ENCODE peak calls at places on chromosomes 2 and 18, in four cellular contexts. One of them, this sample, is unnamed.

GRCh38 chr2:113240150-113240914 is 38.4 kb downstream of the PAX8 start:
- DNase-seq in body of pancreas: peak; percentile 85
- DNase-seq in MCF 10A: peak; percentile 83
- DNase-seq in activated T-cell treated with anti-CD3 and anti-CD28 coated beads, Interleukin-2, amount 50 U/mL, for 72 hours: no peak
- DNase-seq in this sample: peak; percentile 92

GRCh38 chr2:217794133-217794986 is 208.4 kb downstream of the TNS1 start:
- DNase-seq in body of pancreas: peak; percentile 15
- DNase-seq in activated T-cell treated with anti-CD3 and anti-CD28 coated beads, Interleukin-2, amount 50 U/mL, for 72 hours: no peak
- DNase-seq in MCF 10A: no peak
- DNase-seq in this sample: peak; percentile 22

GRCh38 chr2:46471-47345 is at the start of gene FAM110C:
- DNase-seq in body of pancreas: peak; percentile 92
- DNase-seq in activated T-cell treated with anti-CD3 and anti-CD28 coated beads, Interleukin-2, amount 50 U/mL, for 72 hours: peak; percentile 60
- DNase-seq in MCF 10A: peak; percentile 78
- DNase-seq in this sample: peak; percentile 88

GRCh38 chr2:239815638-239816035 is 209.5 kb downstream of the NDUFA10 start:
- DNase-seq in MCF 10A: no peak
- DNase-seq in body of pancreas: no peak
- DNase-seq in activated T-cell treated with anti-CD3 and anti-CD28 coated beads, Interleukin-2, amount 50 U/mL, for 72 hours: no peak
- DNase-seq in this sample: no peak

GRCh38 chr18:58965930-58966662 is 101.4 kb downstream of the ZNF532 start:
- DNase-seq in activated T-cell treated with anti-CD3 and anti-CD28 coated beads, Interleukin-2, amount 50 U/mL, for 72 hours: no peak
- DNase-seq in MCF 10A: no peak
- DNase-seq in body of pancreas: no peak
- DNase-seq in this sample: no peak

GRCh38 chr2:200592414-200593075 is 6.7 kb downstream of the AOX1 start:
- DNase-seq in body of pancreas: peak; percentile 41
- DNase-seq in activated T-cell treated with anti-CD3 and anti-CD28 coated beads, Interleukin-2, amount 50 U/mL, for 72 hours: no peak
- DNase-seq in MCF 10A: no peak
- DNase-seq in this sample: no peak

GRCh38 chr2:42008241-42008911 is 39.4 kb upstream of the PKDCC start:
- DNase-seq in activated T-cell treated with anti-CD3 and anti-CD28 coated beads, Interleukin-2, amount 50 U/mL, for 72 hours: no peak
- DNase-seq in MCF 10A: peak; percentile 27
- DNase-seq in body of pancreas: no peak
- DNase-seq in this sample: no peak

GRCh38 chr2:160876765-160877164 is 283.5 kb upstream of the TANK start:
- DNase-seq in MCF 10A: no peak
- DNase-seq in body of pancreas: no peak
- DNase-seq in activated T-cell treated with anti-CD3 and anti-CD28 coated beads, Interleukin-2, amount 50 U/mL, for 72 hours: no peak
- DNase-seq in this sample: no peak

GRCh38 chr2:176507736-176508135 is 238.5 kb downstream of the MTX2 start:
- DNase-seq in MCF 10A: no peak
- DNase-seq in activated T-cell treated with anti-CD3 and anti-CD28 coated beads, Interleukin-2, amount 50 U/mL, for 72 hours: no peak
- DNase-seq in body of pancreas: no peak
- DNase-seq in this sample: no peak

GRCh38 chr2:126048719-126049118 is 607.2 kb upstream of the GYPC start:
- DNase-seq in MCF 10A: no peak
- DNase-seq in body of pancreas: no peak
- DNase-seq in activated T-cell treated with anti-CD3 and anti-CD28 coated beads, Interleukin-2, amount 50 U/mL, for 72 hours: no peak
- DNase-seq in this sample: no peak

GRCh38 chr18:11392292-11392691 is 217.1 kb upstream of the SLC35G4 start:
- DNase-seq in body of pancreas: no peak
- DNase-seq in activated T-cell treated with anti-CD3 and anti-CD28 coated beads, Interleukin-2, amount 50 U/mL, for 72 hours: no peak
- DNase-seq in MCF 10A: no peak
- DNase-seq in this sample: no peak

GRCh38 chr18:59885579-59886163 is 14.1 kb upstream of the PMAIP1 start:
- DNase-seq in activated T-cell treated with anti-CD3 and anti-CD28 coated beads, Interleukin-2, amount 50 U/mL, for 72 hours: peak; percentile 54
- DNase-seq in body of pancreas: no peak
- DNase-seq in MCF 10A: peak; percentile 49
- DNase-seq in this sample: no peak

GRCh38 chr2:167181674-167182073 is 293.4 kb downstream of the XIRP2 start:
- DNase-seq in activated T-cell treated with anti-CD3 and anti-CD28 coated beads, Interleukin-2, amount 50 U/mL, for 72 hours: no peak
- DNase-seq in MCF 10A: no peak
- DNase-seq in body of pancreas: no peak
- DNase-seq in this sample: no peak

GRCh38 chr2:166468124-166469024 is 25.7 kb downstream of the SCN7A start:
- DNase-seq in activated T-cell treated with anti-CD3 and anti-CD28 coated beads, Interleukin-2, amount 50 U/mL, for 72 hours: no peak
- DNase-seq in MCF 10A: peak; percentile 47
- DNase-seq in body of pancreas: no peak
- DNase-seq in this sample: no peak

GRCh38 chr2:73982140-73982617 is 2.5 kb upstream of the TET3 start:
- DNase-seq in MCF 10A: peak; percentile 93
- DNase-seq in body of pancreas: no peak
- DNase-seq in activated T-cell treated with anti-CD3 and anti-CD28 coated beads, Interleukin-2, amount 50 U/mL, for 72 hours: no peak
- DNase-seq in this sample: peak; percentile 41

GRCh38 chr2:195479407-195479806 is 177.6 kb upstream of the SLC39A10 start:
- DNase-seq in activated T-cell treated with anti-CD3 and anti-CD28 coated beads, Interleukin-2, amount 50 U/mL, for 72 hours: no peak
- DNase-seq in body of pancreas: no peak
- DNase-seq in MCF 10A: no peak
- DNase-seq in this sample: no peak

GRCh38 chr2:54386993-54387590 is 69.0 kb upstream of the SPTBN1 start:
- DNase-seq in MCF 10A: no peak
- DNase-seq in activated T-cell treated with anti-CD3 and anti-CD28 coated beads, Interleukin-2, amount 50 U/mL, for 72 hours: no peak
- DNase-seq in body of pancreas: no peak
- DNase-seq in this sample: no peak

This sample was measured in stomach.